ENCODE peak calls at places on chromosomes 3 and 15, in eight cellular contexts. C, F, Y, J, M, A, H and E are unnamed samples. For H3K27me3, the result is how much of the 10 kb centered on the place peaks cover.

GRCh38 chr3:69103123-69103522 is 18.4 kb downstream of the ARL6IP5 start:
- DNase-seq in H (no peak), F (no peak), A (no peak), Y (no peak), M (no peak), C (no peak), J (no peak), E (no peak)

GRCh38 chr3:133942761-133943535 is 47.3 kb upstream of the RAB6B start:
- DNase-seq in J (no peak), C (no peak), Y (no peak), F (no peak), H (no peak), A (no peak), M (no peak), E (no peak)

GRCh38 chr3:170942011-170942410 is 33.6 kb upstream of the EIF5A2 start:
- DNase-seq in M (no peak), C (no peak), F (no peak), J (no peak), A (no peak), H (no peak), Y (no peak), E (no peak)

GRCh38 chr3:101484805-101485620 is 28.0 kb downstream of the SENP7 start:
- DNase-seq in A (no peak), H (peak), M (no peak), Y (no peak), J (peak), C (no peak), F (no peak), E (peak)

GRCh38 chr15:82585072-82585471 is 44.8 kb upstream of the RPS17 start:
- DNase-seq in C (no peak), Y (no peak), A (no peak), J (peak), H (no peak), M (no peak), F (no peak), E (no peak)

GRCh38 chr3:178950676-178951075 is 120.9 kb downstream of the ZMAT3 start:
- DNase-seq in M (no peak), H (no peak), F (no peak), A (no peak), Y (no peak), J (no peak), C (no peak), E (peak)

GRCh38 chr15:58598829-58599210 is 150.7 kb downstream of the ADAM10 start:
- DNase-seq in J (no peak), F (no peak), Y (no peak), M (no peak), H (no peak), A (no peak), C (no peak), E (no peak)

GRCh38 chr3:124669470-124669869 is 60.8 kb upstream of the UMPS start:
- DNase-seq in Y (no peak), A (no peak), M (no peak), F (no peak), J (peak), H (no peak), C (no peak), E (peak)

GRCh38 chr15:25640381-25640780 is 201.6 kb upstream of the UBE3A start:
- DNase-seq in M (no peak), J (no peak), C (no peak), H (no peak), A (no peak), Y (no peak), F (no peak), E (no peak)

GRCh38 chr15:93050648-93051047 is 38.4 kb downstream of the RGMA start:
- DNase-seq in A (no peak), J (no peak), F (no peak), Y (no peak), H (no peak), C (no peak), M (no peak), E (no peak)

DNA sequence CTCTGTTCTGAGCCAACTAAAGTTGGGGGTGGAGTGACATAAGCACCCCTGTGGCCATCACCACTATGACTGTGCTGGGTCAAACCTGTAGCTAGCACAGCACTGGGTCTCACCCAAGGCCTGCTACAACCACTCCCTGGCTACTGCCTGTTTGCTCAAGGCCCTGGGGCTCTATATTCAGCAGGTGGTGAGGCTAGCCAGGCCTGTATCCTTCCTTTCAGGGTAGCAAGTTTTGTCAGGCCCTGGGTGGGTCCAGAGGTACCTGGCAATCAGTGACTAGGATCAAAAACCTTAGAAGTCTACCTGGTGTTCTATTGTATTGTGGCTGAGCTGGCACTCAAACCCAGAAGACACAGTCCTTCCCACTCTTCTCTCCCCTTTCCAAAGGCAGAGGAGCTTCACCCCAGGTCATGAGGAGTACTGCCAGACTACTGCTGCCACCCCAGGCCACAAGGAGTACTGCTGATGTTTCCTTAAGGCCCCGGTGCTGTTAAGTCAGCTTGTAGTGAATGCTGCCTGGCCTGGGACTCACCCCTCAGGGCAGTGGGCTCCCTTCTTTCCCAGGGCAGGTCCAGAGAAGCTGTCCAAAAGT is 170.8 kb downstream of the IGSF11 start:
- DNase-seq in J (no peak), A (no peak), M (peak), F (no peak), Y (no peak), H (peak), C (no peak), E (peak)
- TF ChIP-seq CTCF in J (no peak), A (no peak), M (peak), F (no peak), Y (peak), H (peak), C (peak), E (peak)

GRCh38 chr3:159520638-159521037 is 468.0 kb upstream of the IL12A start:
- DNase-seq in H (no peak), C (no peak), F (no peak), A (no peak), M (no peak), J (no peak), Y (no peak), E (no peak)
- H3K4me3 ChIP-seq in H (no peak), C (no peak), F (no peak), A (no peak), M (no peak), J (no peak), Y (no peak), E (no peak)

GRCh38 chr3:45793482-45794176 is 2.7 kb downstream of the SLC6A20 start:
- DNase-seq in F (no peak), M (peak), A (no peak), Y (no peak), H (no peak), J (no peak), C (no peak), E (peak)
- H3K27me3 ChIP-seq in F (under half), M (half or more), A (under half), Y (under half), H (under half), J (half or more), C (under half), E (under half)

DNA sequence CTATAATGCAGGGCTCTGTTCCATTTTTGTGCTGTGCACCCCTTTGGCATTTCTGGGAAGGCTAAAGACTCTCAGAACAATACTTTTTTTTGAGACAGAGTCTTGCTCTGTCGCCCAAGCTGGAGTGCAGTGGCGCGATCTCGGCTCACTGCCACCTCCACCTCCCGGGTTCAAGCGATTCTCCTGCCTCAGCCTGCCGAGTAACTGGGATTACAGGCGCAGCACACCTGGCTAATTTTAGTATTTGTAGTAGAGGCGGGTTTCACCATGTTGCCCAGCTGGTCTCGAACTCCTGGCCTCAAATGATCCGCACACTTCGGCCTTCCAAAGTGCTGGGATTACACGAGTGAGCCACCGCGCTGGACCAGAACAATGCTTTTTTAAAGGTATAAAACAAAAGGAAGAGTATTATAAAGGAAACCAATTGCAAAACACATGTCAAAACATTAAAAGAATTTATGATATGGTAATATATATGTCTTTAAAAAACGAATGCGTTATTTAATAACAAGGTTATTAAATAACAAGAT is 999 bp downstream of the SQOR start:
- DNase-seq in J (no peak), Y (no peak), M (no peak), A (no peak), H (no peak), C (peak), F (no peak), E (no peak)
- TF ChIP-seq CTCF in J (no peak), Y (no peak), M (no peak), A (no peak), H (no peak), C (no peak), F (no peak), E (no peak)

GRCh38 chr15:55247766-55248427 is 41.7 kb downstream of the RAB27A start:
- DNase-seq in C (no peak), F (no peak), Y (no peak), M (no peak), J (no peak), H (no peak), A (no peak), E (no peak)
- H3K4me3 ChIP-seq in C (no peak), F (no peak), Y (no peak), M (no peak), J (no peak), H (no peak), A (no peak), E (no peak)

GRCh38 chr15:70125605-70126004 is 27.9 kb upstream of the TLE3 start:
- DNase-seq in A (no peak), F (no peak), M (no peak), H (no peak), C (peak), Y (no peak), J (no peak), E (no peak)
- H3K27me3 ChIP-seq in A (under half), F (under half), M (under half), H (under half), C (under half), Y (under half), J (under half), E (under half)

GRCh38 chr3:43215684-43216336 is 70.5 kb upstream of the SNRK start:
- DNase-seq in C (no peak), J (no peak), A (no peak), H (no peak), Y (no peak), F (no peak), M (peak), E (no peak)
- TF ChIP-seq CTCF in C (peak), J (no peak), A (no peak), H (peak), Y (no peak), F (no peak), M (peak), E (no peak)

DNA sequence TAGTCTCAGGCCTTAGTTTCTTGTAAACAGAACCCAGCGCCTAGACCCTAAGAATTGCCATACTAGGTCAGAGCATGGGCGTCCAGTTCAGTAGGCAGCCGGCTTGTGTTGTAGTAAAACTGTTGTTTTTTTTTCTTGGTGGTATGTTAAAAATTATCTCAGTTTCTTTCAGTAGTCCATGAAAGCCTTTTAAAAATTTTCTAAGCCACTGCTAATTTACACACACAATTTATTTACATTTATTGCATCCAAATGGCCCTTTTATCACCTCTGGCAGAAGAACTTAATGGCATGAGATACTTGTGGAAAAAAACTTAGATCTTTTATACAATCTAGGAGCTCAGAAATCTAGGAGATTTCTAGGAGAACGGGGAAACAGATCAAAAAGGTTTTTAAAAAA is 1.3 kb downstream of the PPP2R3A start:
- DNase-seq in F (no peak), H (no peak), M (no peak), J (no peak), C (no peak), A (no peak), Y (no peak), E (no peak)
- H3K4me3 ChIP-seq in F (peak), H (no peak), M (peak), J (peak), C (peak), A (no peak), Y (no peak), E (peak)